ENCODE peak calls at places on chromosomes 5 and 9, in four cellular contexts. One of them, this sample, is unnamed.

GRCh38 chr5:139383275-139383992 is at the start of gene SLC23A1:
- DNase-seq in IMR-90: peak
- DNase-seq in mammary epithelial cell: no peak
- DNase-seq in GM23248: peak
- DNase-seq in this sample: no peak

GRCh38 chr5:14109041-14109747 is 33.9 kb upstream of the TRIO start:
- DNase-seq in IMR-90: peak
- DNase-seq in mammary epithelial cell: peak
- DNase-seq in GM23248: peak
- DNase-seq in this sample: peak

GRCh38 chr9:99962685-99963261 is 56.3 kb downstream of the STX17 start:
- DNase-seq in IMR-90: peak
- DNase-seq in mammary epithelial cell: peak
- DNase-seq in GM23248: no peak
- DNase-seq in this sample: peak

GRCh38 chr5:33649801-33650482 is 209.2 kb downstream of the TARS1 start:
- DNase-seq in IMR-90: peak
- DNase-seq in mammary epithelial cell: peak
- DNase-seq in GM23248: peak
- DNase-seq in this sample: peak

GRCh38 chr5:4941957-4942830 is 197.9 kb upstream of the ADAMTS16 start:
- DNase-seq in IMR-90: no peak
- DNase-seq in mammary epithelial cell: no peak
- DNase-seq in GM23248: peak
- DNase-seq in this sample: no peak

GRCh38 chr9:94783121-94783664 is 56.7 kb downstream of the AOPEP start:
- DNase-seq in IMR-90: peak
- DNase-seq in mammary epithelial cell: peak
- DNase-seq in GM23248: peak
- DNase-seq in this sample: peak

GRCh38 chr5:113663879-113664278 is 150.4 kb downstream of the YTHDC2 start:
- DNase-seq in IMR-90: peak
- DNase-seq in mammary epithelial cell: peak
- DNase-seq in GM23248: peak
- DNase-seq in this sample: peak

GRCh38 chr5:166786178-166786577 is 1505.3 kb upstream of the WWC1 start:
- DNase-seq in IMR-90: no peak
- DNase-seq in mammary epithelial cell: no peak
- DNase-seq in GM23248: no peak
- DNase-seq in this sample: no peak

GRCh38 chr5:149488645-149489306 is 62.5 kb downstream of the CSNK1A1 start:
- DNase-seq in IMR-90: no peak
- DNase-seq in mammary epithelial cell: peak
- DNase-seq in GM23248: peak
- DNase-seq in this sample: peak

GRCh38 chr9:37156781-37157356 is 36.5 kb downstream of the ZCCHC7 start:
- DNase-seq in IMR-90: peak
- DNase-seq in mammary epithelial cell: peak
- DNase-seq in GM23248: peak
- DNase-seq in this sample: peak

GRCh38 chr9:91162784-91163440 is 198.8 kb downstream of the AUH start:
- DNase-seq in IMR-90: no peak
- DNase-seq in mammary epithelial cell: no peak
- DNase-seq in GM23248: no peak
- DNase-seq in this sample: peak

GRCh38 chr9:108184941-108185340 is 670.8 kb downstream of the ACTL7B start:
- DNase-seq in IMR-90: peak
- DNase-seq in mammary epithelial cell: peak
- DNase-seq in GM23248: peak
- DNase-seq in this sample: peak

GRCh38 chr5:140547508-140548299 is at the start of gene EIF4EBP3:
- DNase-seq in IMR-90: peak
- DNase-seq in mammary epithelial cell: peak
- DNase-seq in GM23248: peak
- DNase-seq in this sample: peak

GRCh38 chr9:81416476-81417298 is 272.7 kb downstream of the TLE1 start:
- DNase-seq in IMR-90: peak
- DNase-seq in mammary epithelial cell: no peak
- DNase-seq in GM23248: no peak
- DNase-seq in this sample: peak

GRCh38 chr5:132557425-132557805 is 638 bp downstream of the RAD50 start:
- DNase-seq in IMR-90: peak
- DNase-seq in mammary epithelial cell: peak
- DNase-seq in GM23248: peak
- DNase-seq in this sample: peak

GRCh38 chr9:69919461-69920061 is 98.9 kb downstream of the CFAP95 start:
- DNase-seq in IMR-90: peak
- DNase-seq in mammary epithelial cell: peak
- DNase-seq in GM23248: peak
- DNase-seq in this sample: peak

GRCh38 chr9:99544526-99544925 is 277.2 kb upstream of the NR4A3 start:
- DNase-seq in IMR-90: no peak
- DNase-seq in mammary epithelial cell: no peak
- DNase-seq in GM23248: no peak
- DNase-seq in this sample: no peak

GRCh38 chr5:122612901-122613300 is 162.0 kb upstream of the SNX2 start:
- DNase-seq in IMR-90: no peak
- DNase-seq in mammary epithelial cell: no peak
- DNase-seq in GM23248: no peak
- DNase-seq in this sample: no peak

GRCh38 chr5:122611401-122611800 is 163.5 kb upstream of the SNX2 start:
- DNase-seq in IMR-90: no peak
- DNase-seq in mammary epithelial cell: no peak
- DNase-seq in GM23248: no peak
- DNase-seq in this sample: no peak

GRCh38 chr5:122608222-122608621 is 166.7 kb upstream of the SNX2 start:
- DNase-seq in IMR-90: no peak
- DNase-seq in mammary epithelial cell: no peak
- DNase-seq in GM23248: no peak
- DNase-seq in this sample: no peak

GRCh38 chr5:122605236-122605635 is 169.6 kb upstream of the SNX2 start:
- DNase-seq in IMR-90: no peak
- DNase-seq in mammary epithelial cell: no peak
- DNase-seq in GM23248: no peak
- DNase-seq in this sample: peak

GRCh38 chr5:122607818-122608217 is 167.1 kb upstream of the SNX2 start:
- DNase-seq in IMR-90: no peak
- DNase-seq in mammary epithelial cell: no peak
- DNase-seq in GM23248: no peak
- DNase-seq in this sample: no peak
- H2AFZ ChIP-seq in IMR-90: no peak
- H2AFZ ChIP-seq in mammary epithelial cell: no peak
- H2AFZ ChIP-seq in GM23248: no peak
- H2AFZ ChIP-seq in this sample: no peak

GRCh38 chr9:76911971-76912370 is 6.1 kb upstream of the PRUNE2 start:
- DNase-seq in IMR-90: no peak
- DNase-seq in mammary epithelial cell: peak
- DNase-seq in GM23248: no peak
- DNase-seq in this sample: no peak

GRCh38 chr9:76913467-76913866 is 7.6 kb upstream of the PRUNE2 start:
- DNase-seq in IMR-90: no peak
- DNase-seq in mammary epithelial cell: no peak
- DNase-seq in GM23248: no peak
- DNase-seq in this sample: no peak

GRCh38 chr9:76916231-76916630 is 10.3 kb upstream of the PRUNE2 start:
- DNase-seq in IMR-90: no peak
- DNase-seq in mammary epithelial cell: no peak
- DNase-seq in GM23248: no peak
- DNase-seq in this sample: no peak

GRCh38 chr9:76910861-76911260 is 4.9 kb upstream of the PRUNE2 start:
- DNase-seq in IMR-90: no peak
- DNase-seq in mammary epithelial cell: no peak
- DNase-seq in GM23248: no peak
- DNase-seq in this sample: no peak

DNA sequence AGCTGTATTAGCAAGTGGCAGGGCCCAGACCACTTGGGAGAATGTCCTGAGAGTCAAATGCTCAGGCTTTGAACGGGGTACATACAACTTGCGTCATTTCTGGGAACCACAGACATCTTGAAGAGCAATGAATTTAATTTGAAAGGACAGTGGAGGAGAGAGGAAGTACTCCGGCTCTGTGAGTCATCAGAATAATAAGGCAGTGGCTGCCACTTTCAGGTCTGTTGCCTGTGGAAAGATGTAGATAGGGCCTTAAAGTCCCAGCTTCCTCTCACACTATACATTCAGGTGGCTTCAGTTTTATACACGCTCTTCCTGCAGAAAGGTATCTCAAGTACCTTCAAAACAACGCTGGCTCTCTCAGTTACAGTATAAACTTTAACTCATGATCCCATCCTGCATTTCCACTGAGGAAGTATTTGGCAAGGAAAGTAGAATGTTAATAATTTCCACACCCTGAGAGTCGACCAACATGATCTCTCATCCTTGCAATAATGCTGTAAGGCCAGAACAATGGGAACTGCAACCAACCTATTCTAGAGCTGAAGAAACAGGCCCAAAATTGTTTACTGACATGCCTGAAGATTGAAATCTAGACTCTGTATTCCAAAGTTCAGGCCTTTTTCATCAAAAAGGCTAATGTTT is 6.8 kb upstream of the PRUNE2 start:
- DNase-seq in IMR-90: peak
- DNase-seq in mammary epithelial cell: peak
- DNase-seq in GM23248: peak
- DNase-seq in this sample: peak
- H2AFZ ChIP-seq in IMR-90: no peak
- H2AFZ ChIP-seq in mammary epithelial cell: no peak
- H2AFZ ChIP-seq in GM23248: no peak
- H2AFZ ChIP-seq in this sample: no peak

DNA sequence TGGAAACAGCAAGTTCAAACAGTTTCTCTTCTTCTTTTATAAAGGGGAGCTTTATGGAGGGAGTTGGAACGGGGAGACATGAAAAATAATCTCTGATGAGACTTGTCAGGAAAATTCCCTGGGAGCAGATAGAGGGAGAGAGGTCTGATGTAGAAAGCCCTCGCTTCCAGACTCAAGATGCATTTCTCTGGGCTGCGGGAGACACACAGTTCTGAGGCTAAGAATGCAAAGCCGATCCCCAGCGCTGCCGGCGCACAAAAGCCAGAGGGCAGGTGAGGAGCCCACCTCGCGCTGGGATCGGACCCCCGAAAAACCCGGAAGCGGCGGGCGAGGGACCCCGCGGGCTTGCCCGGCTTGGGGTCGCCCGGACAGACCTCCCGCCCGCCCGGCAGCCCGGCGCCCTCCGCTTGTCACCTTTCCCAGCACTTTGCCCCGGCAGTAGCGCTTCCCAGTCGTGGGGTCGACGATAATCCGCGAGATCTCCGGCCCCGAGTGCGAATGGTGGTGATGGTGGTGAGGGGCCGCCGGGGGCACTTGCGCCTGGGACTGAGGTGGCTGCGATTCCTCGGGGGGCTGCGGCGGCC is 518 bp downstream of the PLK2 start:
- DNase-seq in IMR-90: peak
- DNase-seq in mammary epithelial cell: peak
- DNase-seq in GM23248: peak
- DNase-seq in this sample: peak
- H2AFZ ChIP-seq in IMR-90: peak
- H2AFZ ChIP-seq in mammary epithelial cell: no peak
- H2AFZ ChIP-seq in GM23248: peak
- H2AFZ ChIP-seq in this sample: no peak

GRCh38 chr5:126675338-126675737 is 74.6 kb downstream of the PHAX start:
- DNase-seq in IMR-90: no peak
- DNase-seq in mammary epithelial cell: no peak
- DNase-seq in GM23248: no peak
- DNase-seq in this sample: no peak

GRCh38 chr5:126674145-126674544 is 73.4 kb downstream of the PHAX start:
- DNase-seq in IMR-90: no peak
- DNase-seq in mammary epithelial cell: no peak
- DNase-seq in GM23248: no peak
- DNase-seq in this sample: no peak

GRCh38 chr5:126676195-126676624 is 75.5 kb downstream of the PHAX start:
- DNase-seq in IMR-90: peak
- DNase-seq in mammary epithelial cell: peak
- DNase-seq in GM23248: peak
- DNase-seq in this sample: peak

GRCh38 chr5:126677101-126677500 is 76.4 kb downstream of the PHAX start:
- DNase-seq in IMR-90: no peak
- DNase-seq in mammary epithelial cell: no peak
- DNase-seq in GM23248: no peak
- DNase-seq in this sample: no peak

DNA sequence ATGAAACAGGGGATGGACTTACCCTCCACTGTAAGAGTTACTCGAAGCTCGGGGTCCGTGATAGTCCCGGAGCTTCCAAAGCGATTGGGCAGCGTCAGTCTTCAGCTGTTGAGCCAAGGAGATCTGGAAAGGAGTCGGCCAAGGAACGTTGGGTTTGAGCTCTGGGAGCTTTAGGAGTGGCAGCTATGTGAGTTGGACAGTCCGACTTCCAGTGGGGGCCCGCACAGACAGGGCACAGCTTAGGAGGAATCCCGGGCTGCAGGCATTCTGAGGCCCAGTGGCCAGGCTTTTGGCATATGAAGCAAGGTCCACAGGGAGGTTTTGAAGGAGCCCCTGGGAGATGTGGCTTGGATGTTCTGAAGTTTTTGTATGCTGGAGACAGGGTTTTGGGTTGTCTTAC is 72.7 kb downstream of the PHAX start:
- DNase-seq in IMR-90: no peak
- DNase-seq in mammary epithelial cell: no peak
- DNase-seq in GM23248: no peak
- DNase-seq in this sample: no peak
- H2AFZ ChIP-seq in IMR-90: no peak
- H2AFZ ChIP-seq in mammary epithelial cell: no peak
- H2AFZ ChIP-seq in GM23248: no peak
- H2AFZ ChIP-seq in this sample: no peak

DNA sequence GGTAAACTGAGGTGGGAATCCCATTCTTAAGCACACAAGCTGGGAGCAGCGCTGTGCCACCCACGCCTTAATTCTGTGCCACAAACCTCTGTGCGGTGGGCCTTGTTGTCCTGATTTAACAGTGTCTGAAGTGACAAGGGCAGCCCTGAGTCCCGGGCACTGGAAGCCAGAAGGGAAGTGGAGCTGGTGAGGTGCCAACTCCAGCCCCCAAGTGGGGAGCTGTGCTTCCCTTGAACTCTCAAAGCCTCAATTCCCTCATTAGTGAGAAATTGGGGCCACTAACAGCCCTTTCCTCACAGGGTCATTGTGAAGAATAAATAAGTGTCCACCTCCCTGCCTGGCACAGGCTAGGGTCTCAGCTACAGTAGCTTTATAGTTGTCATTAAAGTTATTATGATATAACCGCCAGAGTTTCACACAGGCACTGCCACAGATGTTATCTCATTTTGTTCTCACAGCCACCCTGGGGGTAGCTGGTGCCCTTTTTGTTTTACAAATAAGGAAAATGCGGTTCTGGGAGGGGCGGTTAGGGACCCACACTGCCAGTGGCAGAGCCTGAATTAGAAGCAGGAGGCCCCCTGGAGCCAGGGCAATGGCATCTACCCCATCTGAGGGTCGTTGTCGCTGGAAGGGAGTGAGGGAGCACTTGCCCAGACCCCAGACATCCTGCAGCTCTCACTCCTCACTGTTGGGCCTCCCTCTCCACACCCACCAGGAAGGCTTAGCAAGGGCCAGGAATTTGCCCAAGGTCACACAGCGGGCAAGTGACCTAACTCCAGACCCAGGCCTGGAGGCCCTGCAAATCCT is 2.1 kb upstream of the TLX3 start:
- DNase-seq in IMR-90: no peak
- DNase-seq in mammary epithelial cell: no peak
- DNase-seq in GM23248: no peak
- DNase-seq in this sample: no peak
- H2AFZ ChIP-seq in IMR-90: no peak
- H2AFZ ChIP-seq in mammary epithelial cell: no peak
- H2AFZ ChIP-seq in GM23248: no peak
- H2AFZ ChIP-seq in this sample: no peak

This sample was measured in mesenchymal stem cell.